ENCODE peak calls at places on chromosomes 13 and 19, in ten cellular contexts. L is breast epithelium; G is progenitor cell of endocrine pancreas; J is right lobe of liver; M is RKO; O is astrocyte of the hippocampus; X is amniotic stem cell; S is coronary artery; Y is CD8-positive, alpha-beta memory T cell; R is Caki2. V is an unnamed sample.

GRCh38 chr13:27226991-27227390 is 24.4 kb upstream of the RPL21 start:
- DNase-seq in L (no peak), G (no peak), J (no peak), M (no peak), O (no peak), X (no peak), S (no peak), Y (no peak), R (no peak), V (no peak)

GRCh38 chr13:40352807-40353562 is 313.5 kb downstream of the FOXO1 start:
- DNase-seq in L (no peak), G (no peak), J (peak), M (no peak), O (peak), X (no peak), S (no peak), Y (no peak), R (no peak), V (no peak)

GRCh38 chr13:58300224-58300623 is 668.7 kb downstream of the PCDH17 start:
- DNase-seq in L (no peak), G (no peak), J (no peak), M (no peak), O (peak), X (no peak), S (no peak), Y (no peak), R (no peak), V (no peak)

GRCh38 chr13:41985788-41986508 is 25.0 kb upstream of the VWA8 start:
- DNase-seq in L (no peak), G (no peak), J (no peak), M (no peak), O (peak), X (no peak), S (no peak), Y (no peak), R (peak), V (no peak)

GRCh38 chr13:112776971-112777370 is 87.1 kb downstream of the ATP11A start:
- DNase-seq in L (no peak), G (no peak), J (peak), M (no peak), O (no peak), X (no peak), S (no peak), Y (no peak), R (no peak), V (no peak)

GRCh38 chr13:80361883-80362327 is 21.0 kb upstream of the SPRY2 start:
- DNase-seq in L (no peak), G (no peak), J (no peak), M (peak), O (peak), X (no peak), S (no peak), Y (no peak), R (no peak), V (no peak)

GRCh38 chr19:41638624-41639023 is 11.8 kb upstream of the CEACAM4 start:
- DNase-seq in L (no peak), G (no peak), J (no peak), M (no peak), O (no peak), X (no peak), S (no peak), Y (no peak), R (no peak), V (no peak)

GRCh38 chr19:18349524-18350128 is 9.2 kb downstream of the PGPEP1 start:
- DNase-seq in L (no peak), G (no peak), J (no peak), M (no peak), O (peak), X (peak), S (no peak), Y (no peak), R (peak), V (no peak)

GRCh38 chr19:1765182-1765903 is 12.0 kb downstream of the ONECUT3 start:
- DNase-seq in L (no peak), G (no peak), J (no peak), M (no peak), O (peak), X (no peak), S (no peak), Y (no peak), R (no peak), V (no peak)

GRCh38 chr13:37429976-37430375 is 168.6 kb downstream of the POSTN start:
- DNase-seq in L (no peak), G (no peak), J (no peak), M (peak), O (no peak), X (peak), S (no peak), Y (no peak), R (no peak), V (no peak)

GRCh38 chr19:2332341-2333026 is 4.0 kb downstream of the SPPL2B start:
- DNase-seq in L (no peak), G (no peak), J (no peak), M (no peak), O (no peak), X (no peak), S (no peak), Y (no peak), R (no peak), V (no peak)

GRCh38 chr13:70173236-70173959 is 65.1 kb upstream of the KLHL1 start:
- DNase-seq in L (no peak), G (no peak), J (no peak), M (no peak), O (peak), X (no peak), S (no peak), Y (no peak), R (no peak), V (no peak)

GRCh38 chr19:3346677-3347353 is 19.6 kb upstream of the NFIC start:
- DNase-seq in L (peak), G (no peak), J (peak), M (no peak), O (peak), X (no peak), S (peak), Y (no peak), R (no peak), V (peak)